ENCODE peak calls at places on chromosomes 12 and 14, in ten cellular contexts. One of them, this sample, is unnamed.

GRCh38 chr14:59360923-59361794 is 104.0 kb downstream of the GPR135 start:
- DNase-seq in H1: no peak
- DNase-seq in A549: peak; percentile 90
- DNase-seq in transverse colon: peak; percentile 67
- DNase-seq in tibial nerve: peak; percentile 42
- DNase-seq in suprapubic skin: peak; percentile 75
- DNase-seq in ovary: peak; percentile 57
- DNase-seq in sigmoid colon: peak; percentile 84
- DNase-seq in stomach: peak; percentile 59
- DNase-seq in SK-N-SH: peak; percentile 62
- DNase-seq in this sample: peak; percentile 20

GRCh38 chr12:84712747-84713146 is 199.9 kb downstream of the SLC6A15 start:
- DNase-seq in H1: no peak
- DNase-seq in A549: no peak
- DNase-seq in transverse colon: no peak
- DNase-seq in tibial nerve: no peak
- DNase-seq in suprapubic skin: no peak
- DNase-seq in ovary: no peak
- DNase-seq in sigmoid colon: no peak
- DNase-seq in stomach: no peak
- DNase-seq in SK-N-SH: no peak
- DNase-seq in this sample: no peak

GRCh38 chr12:119780786-119781434 is 96.2 kb downstream of the CIT start:
- DNase-seq in H1: peak; percentile 50
- DNase-seq in A549: peak; percentile 57
- DNase-seq in transverse colon: peak; percentile 68
- DNase-seq in tibial nerve: no peak
- DNase-seq in suprapubic skin: no peak
- DNase-seq in ovary: peak; percentile 23
- DNase-seq in sigmoid colon: no peak
- DNase-seq in stomach: peak; percentile 78
- DNase-seq in SK-N-SH: peak; percentile 59
- DNase-seq in this sample: peak; percentile 52

GRCh38 chr14:75023108-75023507 is 20.4 kb downstream of the EIF2B2 start:
- DNase-seq in H1: no peak
- DNase-seq in A549: no peak
- DNase-seq in transverse colon: no peak
- DNase-seq in tibial nerve: no peak
- DNase-seq in suprapubic skin: no peak
- DNase-seq in ovary: no peak
- DNase-seq in sigmoid colon: no peak
- DNase-seq in stomach: no peak
- DNase-seq in SK-N-SH: no peak
- DNase-seq in this sample: no peak

GRCh38 chr12:123059501-123059900 is 79.0 kb downstream of the ARL6IP4 start:
- DNase-seq in H1: no peak
- DNase-seq in A549: no peak
- DNase-seq in transverse colon: no peak
- DNase-seq in tibial nerve: no peak
- DNase-seq in suprapubic skin: no peak
- DNase-seq in ovary: no peak
- DNase-seq in sigmoid colon: no peak
- DNase-seq in stomach: no peak
- DNase-seq in SK-N-SH: no peak
- DNase-seq in this sample: no peak

GRCh38 chr12:47222960-47223847 is 143.4 kb upstream of the AMIGO2 start:
- DNase-seq in H1: peak; percentile 61
- DNase-seq in A549: peak; percentile 96
- DNase-seq in transverse colon: no peak
- DNase-seq in tibial nerve: no peak
- DNase-seq in suprapubic skin: no peak
- DNase-seq in ovary: peak; percentile 39
- DNase-seq in sigmoid colon: no peak
- DNase-seq in stomach: no peak
- DNase-seq in SK-N-SH: no peak
- DNase-seq in this sample: no peak

GRCh38 chr12:27003421-27004311 is 10.5 kb downstream of the TM7SF3 start:
- DNase-seq in H1: no peak
- DNase-seq in A549: no peak
- DNase-seq in transverse colon: no peak
- DNase-seq in tibial nerve: no peak
- DNase-seq in suprapubic skin: no peak
- DNase-seq in ovary: no peak
- DNase-seq in sigmoid colon: no peak
- DNase-seq in stomach: no peak
- DNase-seq in SK-N-SH: peak; percentile 44
- DNase-seq in this sample: no peak

GRCh38 chr14:78157855-78158436 is 12.2 kb upstream of the NRXN3 start:
- DNase-seq in H1: peak; percentile 58
- DNase-seq in A549: no peak
- DNase-seq in transverse colon: no peak
- DNase-seq in tibial nerve: no peak
- DNase-seq in suprapubic skin: no peak
- DNase-seq in ovary: no peak
- DNase-seq in sigmoid colon: no peak
- DNase-seq in stomach: peak; percentile 28
- DNase-seq in SK-N-SH: no peak
- DNase-seq in this sample: no peak

GRCh38 chr12:104303538-104304151 is at the start of gene EID3:
- DNase-seq in H1: peak; percentile 95
- DNase-seq in A549: peak; percentile 90
- DNase-seq in transverse colon: peak; percentile 88
- DNase-seq in tibial nerve: peak; percentile 65
- DNase-seq in suprapubic skin: peak; percentile 92
- DNase-seq in ovary: peak; percentile 89
- DNase-seq in sigmoid colon: peak; percentile 95
- DNase-seq in stomach: peak; percentile 91
- DNase-seq in SK-N-SH: peak; percentile 80
- DNase-seq in this sample: peak; percentile 99

GRCh38 chr14:89435527-89436273 is 18.7 kb upstream of the FOXN3 start:
- DNase-seq in H1: no peak
- DNase-seq in A549: no peak
- DNase-seq in transverse colon: no peak
- DNase-seq in tibial nerve: no peak
- DNase-seq in suprapubic skin: no peak
- DNase-seq in ovary: no peak
- DNase-seq in sigmoid colon: peak; percentile 19
- DNase-seq in stomach: no peak
- DNase-seq in SK-N-SH: no peak
- DNase-seq in this sample: no peak

GRCh38 chr12:90854136-90854689 is 100.8 kb downstream of the CCER1 start:
- DNase-seq in H1: no peak
- DNase-seq in A549: peak; percentile 60
- DNase-seq in transverse colon: no peak
- DNase-seq in tibial nerve: no peak
- DNase-seq in suprapubic skin: no peak
- DNase-seq in ovary: peak; percentile 18
- DNase-seq in sigmoid colon: no peak
- DNase-seq in stomach: no peak
- DNase-seq in SK-N-SH: peak; percentile 43
- DNase-seq in this sample: no peak

GRCh38 chr14:99670361-99671229 is 13.5 kb upstream of the CYP46A1 start:
- DNase-seq in H1: no peak
- DNase-seq in A549: no peak
- DNase-seq in transverse colon: no peak
- DNase-seq in tibial nerve: no peak
- DNase-seq in suprapubic skin: no peak
- DNase-seq in ovary: no peak
- DNase-seq in sigmoid colon: no peak
- DNase-seq in stomach: no peak
- DNase-seq in SK-N-SH: no peak
- DNase-seq in this sample: no peak

GRCh38 chr12:126512916-126513913 is 1448.0 kb downstream of the AACS start:
- DNase-seq in H1: no peak
- DNase-seq in A549: no peak
- DNase-seq in transverse colon: no peak
- DNase-seq in tibial nerve: no peak
- DNase-seq in suprapubic skin: no peak
- DNase-seq in ovary: no peak
- DNase-seq in sigmoid colon: no peak
- DNase-seq in stomach: no peak
- DNase-seq in SK-N-SH: no peak
- DNase-seq in this sample: no peak

DNA sequence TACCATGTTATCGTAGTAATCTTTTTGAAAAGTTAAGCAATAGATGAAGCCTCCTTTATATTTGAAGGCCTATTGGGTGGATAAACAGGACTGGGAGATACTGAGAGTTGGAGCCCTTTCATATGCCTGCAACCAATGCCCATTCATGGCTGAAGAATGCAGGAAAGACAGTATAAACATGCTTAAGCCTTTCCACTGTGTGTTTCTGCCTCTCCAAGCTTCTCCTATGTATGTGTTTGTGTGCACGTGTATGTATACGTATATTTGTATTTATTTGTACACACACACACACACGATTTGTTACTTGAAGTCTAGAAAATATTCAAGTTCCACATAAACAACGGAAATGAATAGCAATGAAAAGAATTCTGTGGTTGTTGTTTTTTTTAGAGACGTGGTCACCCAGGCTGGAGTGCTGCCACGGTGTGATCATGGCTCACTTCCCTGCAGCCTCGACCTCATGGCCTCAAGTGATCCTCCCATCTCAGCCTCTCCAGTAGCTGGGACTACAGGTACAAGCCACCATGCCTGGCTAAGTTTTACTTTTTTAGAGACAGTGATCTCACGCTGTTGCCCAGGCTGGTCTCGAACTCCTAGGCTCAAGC is 1453.5 kb downstream of the AACS start:
- DNase-seq in H1: no peak
- DNase-seq in A549: no peak
- DNase-seq in transverse colon: no peak
- DNase-seq in tibial nerve: no peak
- DNase-seq in suprapubic skin: no peak
- DNase-seq in ovary: no peak
- DNase-seq in sigmoid colon: no peak
- DNase-seq in stomach: no peak
- DNase-seq in SK-N-SH: no peak
- DNase-seq in this sample: no peak
- TF ChIP-seq EP300 in H1: no peak
- TF ChIP-seq EP300 in A549: no peak
- TF ChIP-seq EP300 in transverse colon: no peak
- TF ChIP-seq EP300 in tibial nerve: no peak
- TF ChIP-seq EP300 in suprapubic skin: no peak
- TF ChIP-seq EP300 in ovary: no peak
- TF ChIP-seq EP300 in sigmoid colon: no peak
- TF ChIP-seq EP300 in stomach: no peak
- TF ChIP-seq EP300 in SK-N-SH: no peak
- TF ChIP-seq EP300 in this sample: no peak

GRCh38 chr14:69629225-69630127 is 18.1 kb downstream of the SUSD6 start:
- DNase-seq in H1: no peak
- DNase-seq in A549: no peak
- DNase-seq in transverse colon: no peak
- DNase-seq in tibial nerve: no peak
- DNase-seq in suprapubic skin: no peak
- DNase-seq in ovary: no peak
- DNase-seq in sigmoid colon: no peak
- DNase-seq in stomach: no peak
- DNase-seq in SK-N-SH: no peak
- DNase-seq in this sample: no peak
- H3K4me1 ChIP-seq in H1: peaks cover 25% of the 10 kb centered on the region
- H3K4me1 ChIP-seq in A549: peaks cover 5% of the 10 kb centered on the region
- H3K4me1 ChIP-seq in transverse colon: peaks cover 51% of the 10 kb centered on the region
- H3K4me1 ChIP-seq in tibial nerve: no peaks in the 10 kb centered on the region
- H3K4me1 ChIP-seq in suprapubic skin: peaks cover 75% of the 10 kb centered on the region
- H3K4me1 ChIP-seq in ovary: peaks cover 17% of the 10 kb centered on the region
- H3K4me1 ChIP-seq in sigmoid colon: peaks cover 95% of the 10 kb centered on the region
- H3K4me1 ChIP-seq in stomach: peaks cover 100% of the 10 kb centered on the region
- H3K4me1 ChIP-seq in SK-N-SH: peaks cover 22% of the 10 kb centered on the region
- H3K4me1 ChIP-seq in this sample: peaks cover 75% of the 10 kb centered on the region

GRCh38 chr12:57462307-57463253 is 3.0 kb downstream of the GLI1 start:
- DNase-seq in H1: peak; percentile 96
- DNase-seq in A549: peak; percentile 96
- DNase-seq in transverse colon: peak; percentile 91
- DNase-seq in tibial nerve: peak; percentile 77
- DNase-seq in suprapubic skin: peak; percentile 93
- DNase-seq in ovary: peak; percentile 89
- DNase-seq in sigmoid colon: peak; percentile 95
- DNase-seq in stomach: peak; percentile 87
- DNase-seq in SK-N-SH: peak; percentile 95
- DNase-seq in this sample: peak; percentile 90

GRCh38 chr12:57459750-57460400 is at the start of gene GLI1:
- DNase-seq in H1: no peak
- DNase-seq in A549: peak; percentile 59
- DNase-seq in transverse colon: no peak
- DNase-seq in tibial nerve: no peak
- DNase-seq in suprapubic skin: no peak
- DNase-seq in ovary: no peak
- DNase-seq in sigmoid colon: no peak
- DNase-seq in stomach: no peak
- DNase-seq in SK-N-SH: peak; percentile 82
- DNase-seq in this sample: no peak

GRCh38 chr12:57460457-57461325 is 1.1 kb downstream of the GLI1 start:
- DNase-seq in H1: peak; percentile 88
- DNase-seq in A549: peak; percentile 85
- DNase-seq in transverse colon: no peak
- DNase-seq in tibial nerve: no peak
- DNase-seq in suprapubic skin: no peak
- DNase-seq in ovary: no peak
- DNase-seq in sigmoid colon: no peak
- DNase-seq in stomach: no peak
- DNase-seq in SK-N-SH: peak; percentile 63
- DNase-seq in this sample: no peak

GRCh38 chr12:57461326-57461903 is 1.8 kb downstream of the GLI1 start:
- DNase-seq in H1: peak; percentile 92
- DNase-seq in A549: peak; percentile 92
- DNase-seq in transverse colon: peak; percentile 78
- DNase-seq in tibial nerve: peak; percentile 69
- DNase-seq in suprapubic skin: peak; percentile 85
- DNase-seq in ovary: peak; percentile 76
- DNase-seq in sigmoid colon: peak; percentile 91
- DNase-seq in stomach: peak; percentile 46
- DNase-seq in SK-N-SH: peak; percentile 70
- DNase-seq in this sample: peak; percentile 90

GRCh38 chr12:57461904-57462306 is 2.3 kb downstream of the GLI1 start:
- DNase-seq in H1: no peak
- DNase-seq in A549: no peak
- DNase-seq in transverse colon: no peak
- DNase-seq in tibial nerve: no peak
- DNase-seq in suprapubic skin: no peak
- DNase-seq in ovary: no peak
- DNase-seq in sigmoid colon: no peak
- DNase-seq in stomach: no peak
- DNase-seq in SK-N-SH: no peak
- DNase-seq in this sample: no peak
- H3K27ac ChIP-seq in H1: peak overlapping the region; percentile 80
- H3K27ac ChIP-seq in A549: peak overlapping the region; percentile 92
- H3K27ac ChIP-seq in transverse colon: peak overlapping the region; percentile 88
- H3K27ac ChIP-seq in tibial nerve: peak overlapping the region; percentile 92
- H3K27ac ChIP-seq in suprapubic skin: peak overlapping the region; percentile 70
- H3K27ac ChIP-seq in ovary: no peak overlapping the region
- H3K27ac ChIP-seq in sigmoid colon: peak overlapping the region; percentile 84
- H3K27ac ChIP-seq in stomach: peak overlapping the region; percentile 81
- H3K27ac ChIP-seq in SK-N-SH: peak overlapping the region; percentile 48
- H3K27ac ChIP-seq in this sample: peak overlapping the region; percentile 86

DNA sequence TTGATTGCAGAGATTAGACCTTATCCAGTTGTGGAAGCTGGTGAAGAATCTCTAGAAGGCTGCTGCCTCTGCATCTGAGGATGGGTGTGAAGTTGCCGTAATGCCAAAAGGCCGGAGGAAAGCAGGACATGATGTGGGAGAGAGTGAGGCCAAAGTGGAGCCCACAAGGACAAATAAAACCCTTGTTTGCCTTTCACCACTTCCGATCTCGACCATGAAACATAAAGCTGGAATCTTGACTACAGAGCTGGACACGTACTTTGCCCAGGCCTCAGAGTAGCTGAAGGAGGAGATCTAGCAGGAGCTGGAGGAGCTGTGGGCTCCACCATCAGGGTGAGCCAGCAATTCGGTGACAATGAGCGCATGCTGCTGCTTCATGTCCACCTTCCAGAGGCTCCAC is 5.0 kb upstream of the CACNA1C start:
- DNase-seq in H1: no peak
- DNase-seq in A549: no peak
- DNase-seq in transverse colon: no peak
- DNase-seq in tibial nerve: no peak
- DNase-seq in suprapubic skin: no peak
- DNase-seq in ovary: no peak
- DNase-seq in sigmoid colon: no peak
- DNase-seq in stomach: no peak
- DNase-seq in SK-N-SH: no peak
- DNase-seq in this sample: no peak
- TF ChIP-seq EP300 in H1: no peak
- TF ChIP-seq EP300 in A549: no peak
- TF ChIP-seq EP300 in transverse colon: no peak
- TF ChIP-seq EP300 in tibial nerve: no peak
- TF ChIP-seq EP300 in suprapubic skin: no peak
- TF ChIP-seq EP300 in ovary: no peak
- TF ChIP-seq EP300 in sigmoid colon: no peak
- TF ChIP-seq EP300 in stomach: no peak
- TF ChIP-seq EP300 in SK-N-SH: no peak
- TF ChIP-seq EP300 in this sample: no peak

This sample was measured in upper lobe of left lung.